ENCODE peak calls at places on chromosomes 3 and 15, in five cellular contexts. V is IMR-90, Y is H1, C is neuronal stem cell, Z is trophoblast cell. M is an unnamed sample. For H3K36me3, the result is how much of the 10 kb centered on the place peaks cover.

GRCh38 chr15:40047413-40048154 is 8.6 kb upstream of the SRP14 start:
- DNase-seq in Z (peak), Y (peak), C (no peak), V (peak), M (peak)

GRCh38 chr3:157285966-157286365 is 126.0 kb upstream of the CCNL1 start:
- DNase-seq in Z (no peak), C (no peak), Y (no peak), V (no peak), M (no peak)

GRCh38 chr3:121488628-121489027 is 57.2 kb downstream of the POLQ start:
- DNase-seq in C (no peak), V (no peak), Y (no peak), Z (peak), M (no peak)

GRCh38 chr3:52346623-52347530 is 30.8 kb downstream of the DNAH1 start:
- DNase-seq in Y (no peak), C (no peak), Z (no peak), V (peak), M (no peak)

GRCh38 chr3:187642861-187643260 is 27.3 kb downstream of the SST start:
- DNase-seq in Z (no peak), V (no peak), C (no peak), Y (no peak), M (no peak)

GRCh38 chr15:54226455-54226854 is 248.2 kb downstream of the UNC13C start:
- DNase-seq in Y (no peak), Z (no peak), V (no peak), C (no peak), M (no peak)

GRCh38 chr3:177463863-177464262 is 266.6 kb upstream of the TBL1XR1 start:
- DNase-seq in Z (peak), C (no peak), Y (no peak), V (peak), M (peak)

GRCh38 chr15:20658024-20658423 is 116.4 kb upstream of the GOLGA6L6 start:
- DNase-seq in C (no peak), Z (no peak), V (no peak), Y (no peak), M (no peak)

GRCh38 chr3:111936967-111937366 is 41.9 kb upstream of the ABHD10 start:
- DNase-seq in V (peak), C (no peak), Z (peak), Y (no peak), M (peak)

GRCh38 chr15:74010929-74011540 is 16.5 kb downstream of the PML start:
- DNase-seq in Z (no peak), C (no peak), V (no peak), Y (no peak), M (peak)

GRCh38 chr15:100314809-100315400 is 26.9 kb downstream of the ADAMTS17 start:
- DNase-seq in Y (no peak), Z (no peak), C (no peak), V (no peak), M (no peak)

GRCh38 chr15:71096676-71097075 is 18.6 kb upstream of the THSD4 start:
- DNase-seq in C (no peak), V (peak), Z (peak), Y (peak), M (peak)

GRCh38 chr3:41033956-41034519 is 165.3 kb upstream of the CTNNB1 start:
- DNase-seq in C (no peak), Y (no peak), Z (no peak), V (no peak), M (no peak)

GRCh38 chr15:75725021-75725718 is 12.5 kb upstream of the CSPG4 start:
- DNase-seq in Z (no peak), V (no peak), C (no peak), Y (no peak), M (no peak)

GRCh38 chr15:75725719-75726607 is 13.3 kb upstream of the CSPG4 start:
- DNase-seq in V (no peak), C (no peak), Z (peak), Y (no peak), M (peak)

GRCh38 chr15:75721923-75722870 is 9.5 kb upstream of the CSPG4 start:
- DNase-seq in Z (no peak), C (no peak), Y (no peak), V (no peak), M (no peak)

GRCh38 chr15:75723171-75723846 is 10.7 kb upstream of the CSPG4 start:
- DNase-seq in C (no peak), Y (no peak), V (no peak), Z (peak), M (peak)

DNA sequence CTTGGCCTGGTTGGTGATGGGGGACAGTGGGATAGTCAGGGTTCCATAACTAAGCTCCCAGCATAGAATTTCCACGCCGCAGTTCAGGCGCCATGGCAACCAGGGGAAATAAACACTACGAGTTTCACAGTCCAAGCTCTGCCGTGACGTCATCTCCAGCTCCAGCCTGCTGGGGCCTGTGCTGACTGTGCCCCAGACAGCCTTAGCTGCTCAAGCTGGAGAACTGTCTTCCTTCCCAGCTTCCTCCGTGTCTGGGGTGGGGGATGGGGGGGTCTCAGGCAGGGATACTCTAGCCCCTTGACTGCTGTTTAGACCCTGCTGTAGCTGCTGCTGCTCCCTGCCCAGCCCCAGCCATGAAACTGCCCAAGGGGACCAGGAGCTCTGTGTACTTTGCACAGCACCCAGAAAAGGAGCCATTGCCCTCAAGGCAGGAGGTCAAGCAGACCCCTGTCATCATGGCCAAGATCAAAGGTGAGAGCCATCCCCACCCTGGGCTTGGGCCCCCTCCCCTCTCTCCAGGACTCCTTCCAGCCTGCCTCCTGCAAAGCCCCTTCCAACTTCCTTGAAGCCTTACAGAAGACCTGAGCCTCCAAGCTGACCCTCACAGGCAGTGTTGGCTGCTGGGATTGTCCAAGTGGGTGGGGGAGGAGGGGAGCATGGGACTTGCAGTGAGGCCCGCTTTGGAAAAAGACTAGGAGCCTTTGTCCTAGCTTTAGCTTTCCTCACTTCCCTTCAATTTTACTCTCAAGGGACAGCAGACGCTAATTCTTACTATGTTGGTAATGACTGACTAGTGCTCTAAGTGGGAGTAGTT is 11.4 kb upstream of the CSPG4 start:
- DNase-seq in V (peak), Z (peak), Y (no peak), C (no peak), M (peak)
- H4K91ac ChIP-seq in V (peak), Z (peak), Y (no peak), C (no peak), M (peak)

GRCh38 chr3:126758882-126759281 is 54.8 kb downstream of the CHCHD6 start:
- DNase-seq in Y (no peak), C (no peak), V (no peak), Z (no peak), M (no peak)

GRCh38 chr3:126753191-126754160 is 49.4 kb downstream of the CHCHD6 start:
- DNase-seq in Z (peak), C (no peak), Y (no peak), V (peak), M (peak)

GRCh38 chr3:126755866-126756265 is 51.8 kb downstream of the CHCHD6 start:
- DNase-seq in V (no peak), Y (no peak), C (no peak), Z (no peak), M (no peak)

GRCh38 chr3:126760541-126760940 is 56.5 kb downstream of the CHCHD6 start:
- DNase-seq in Z (no peak), Y (no peak), V (no peak), C (no peak), M (no peak)

DNA sequence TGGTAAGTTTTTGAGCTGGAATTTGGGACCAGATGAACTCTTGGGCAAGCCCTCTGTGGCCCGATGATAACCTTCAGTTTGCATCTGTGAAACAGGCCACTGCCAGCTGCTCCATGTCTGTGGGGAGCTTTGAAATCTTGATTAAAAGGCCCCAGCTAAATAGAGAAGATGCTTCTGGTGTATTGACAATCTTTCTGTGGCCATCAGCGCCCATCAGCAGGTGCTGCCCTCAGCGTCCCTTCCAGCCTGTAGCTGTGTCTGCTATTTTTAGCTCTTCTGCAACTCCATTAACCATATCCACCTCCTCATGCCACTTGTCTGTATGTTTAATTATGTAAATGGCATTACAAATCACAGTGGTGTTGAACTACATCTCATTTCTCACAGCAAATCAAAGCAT is 54.0 kb downstream of the CHCHD6 start:
- DNase-seq in Y (no peak), C (no peak), V (no peak), Z (no peak), M (no peak)
- H3K36me3 ChIP-seq in Y (under half), C (under half), V (under half), Z (under half), M (under half)

DNA sequence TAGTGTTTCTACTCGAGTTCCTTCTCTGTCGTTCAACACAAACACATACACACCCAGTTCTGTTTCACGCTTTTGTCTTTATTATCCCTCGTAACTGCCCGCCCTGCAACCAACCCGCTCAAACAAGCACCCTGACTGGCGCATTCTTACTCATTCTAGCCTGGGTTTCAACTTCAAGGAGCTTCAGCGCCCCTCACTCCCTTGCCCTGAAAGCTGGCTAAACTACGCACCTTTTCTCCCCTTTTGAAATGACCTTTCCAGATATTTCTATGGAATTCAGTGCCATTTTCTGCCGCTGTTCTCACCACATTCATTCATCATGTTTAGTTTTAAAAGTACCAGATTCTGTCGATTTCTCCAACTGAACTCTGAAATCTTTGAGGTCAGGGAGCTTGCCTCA is 654 bp upstream of the MFSD1 start:
- DNase-seq in V (no peak), Y (no peak), C (peak), Z (no peak), M (no peak)
- H2AFZ ChIP-seq in V (peak), Y (peak), C (peak), Z (peak), M (peak)

DNA sequence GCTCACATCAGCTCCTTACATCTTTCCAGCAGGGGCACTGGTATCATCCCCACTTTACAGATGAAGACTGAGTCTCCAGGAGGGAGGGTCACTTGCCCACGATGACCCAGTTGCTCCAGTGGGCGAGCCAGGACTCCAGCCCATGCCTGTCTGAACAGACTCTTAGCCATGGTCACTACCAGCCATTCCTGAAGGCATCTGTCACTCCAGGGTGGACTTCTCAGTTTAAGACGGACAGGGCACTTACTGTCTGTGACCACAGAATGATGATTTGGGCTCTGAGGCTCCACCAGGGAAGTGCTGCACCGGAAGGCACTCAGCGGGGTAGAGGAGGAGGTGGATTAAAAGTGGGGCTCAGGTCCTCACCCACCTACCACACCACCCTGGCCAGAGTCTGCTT is 104.0 kb upstream of the SLC6A6 start:
- DNase-seq in V (no peak), Z (peak), C (no peak), Y (no peak), M (no peak)
- H4K91ac ChIP-seq in V (no peak), Z (no peak), C (no peak), Y (no peak), M (no peak)

GRCh38 chr3:131491084-131491483 is 11.7 kb downstream of the MRPL3 start:
- DNase-seq in C (no peak), Y (no peak), V (no peak), Z (no peak), M (no peak)
- H3K36me3 ChIP-seq in C (under half), Y (half or more), V (under half), Z (under half), M (half or more)

M was measured in mesenchymal stem cell.